ENCODE peak calls at places on chromosomes 6 and 20, in seven cellular contexts. H is Calu3, B is Panc1, Z is GM13976, M is GM10248, X is B cell, P is fibroblast of pulmonary artery. E is an unnamed sample.
A peak's percentile ranks its signal among the peaks of the same experiment; 100 is the strongest.

GRCh38 chr20:64107736-64108457 is 532 bp upstream of the NPBWR2 start:
- DNase-seq in B (no peak), H (no peak), M (peak; percentile 66), Z (peak; percentile 72), P (no peak), X (peak; percentile 65), E (peak; percentile 68)

GRCh38 chr20:41457173-41457857 is 90.7 kb upstream of the EMILIN3 start:
- DNase-seq in P (no peak), Z (no peak), X (no peak), B (no peak), H (no peak), M (no peak), E (no peak)

GRCh38 chr6:90691823-90692222 is 105.0 kb upstream of the MAP3K7 start:
- DNase-seq in M (no peak), B (no peak), X (no peak), Z (no peak), H (peak; percentile 3), P (no peak), E (no peak)

GRCh38 chr6:72554203-72554564 is 67.7 kb upstream of the KCNQ5 start:
- DNase-seq in B (peak; percentile 68), X (no peak), M (no peak), P (peak; percentile 58), H (no peak), Z (no peak), E (no peak)

GRCh38 chr6:45494734-45495133 is 117.0 kb upstream of the SUPT3H start:
- DNase-seq in M (no peak), Z (no peak), B (no peak), P (no peak), X (no peak), H (no peak), E (no peak)

GRCh38 chr6:137043710-137044365 is 927 bp downstream of the IL20RA start:
- DNase-seq in M (peak; percentile 43), X (peak; percentile 39), Z (peak; percentile 48), H (no peak), B (peak; percentile 4), P (peak; percentile 43), E (peak; percentile 53)

GRCh38 chr6:5695260-5696245 is 311.2 kb downstream of the NRN1 start:
- DNase-seq in P (peak; percentile 27), M (no peak), H (no peak), Z (no peak), B (no peak), X (no peak), E (no peak)

GRCh38 chr6:142242269-142242668 is 59.5 kb upstream of the ADGRG6 start:
- DNase-seq in Z (no peak), B (no peak), M (no peak), X (no peak), H (no peak), P (peak; percentile 34), E (no peak)

GRCh38 chr6:89045585-89045984 is 35.0 kb upstream of the PNRC1 start:
- DNase-seq in Z (no peak), X (no peak), B (no peak), M (no peak), P (no peak), H (no peak), E (no peak)

GRCh38 chr6:72321741-72322140 is 300.1 kb upstream of the KCNQ5 start:
- DNase-seq in X (no peak), P (peak; percentile 31), M (no peak), H (no peak), B (no peak), Z (no peak), E (no peak)

GRCh38 chr6:80639243-80639642 is 532.8 kb downstream of the BCKDHB start:
- DNase-seq in Z (no peak), X (no peak), M (no peak), B (no peak), H (no peak), P (peak; percentile 25), E (no peak)

GRCh38 chr6:161963634-161964244 is 689.9 kb upstream of the AGPAT4 start:
- DNase-seq in M (no peak), H (no peak), X (no peak), P (no peak), B (no peak), Z (no peak), E (no peak)

GRCh38 chr20:36754656-36755222 is 8.8 kb upstream of the NDRG3 start:
- DNase-seq in Z (peak; percentile 49), P (peak; percentile 85), M (peak; percentile 50), X (peak; percentile 58), B (peak; percentile 78), H (peak; percentile 65), E (peak; percentile 56)

GRCh38 chr6:170225852-170226417 is 64.9 kb downstream of the DLL1 start:
- DNase-seq in Z (no peak), H (no peak), M (no peak), B (no peak), P (no peak), X (no peak), E (no peak)

GRCh38 chr6:158026054-158026900 is 44.6 kb downstream of the SYNJ2 start:
- DNase-seq in M (peak; percentile 80), P (peak; percentile 99), B (no peak), H (peak; percentile 93), Z (peak; percentile 84), X (peak; percentile 79), E (peak; percentile 73)

GRCh38 chr6:118509009-118509617 is 39.0 kb upstream of the PLN start:
- DNase-seq in M (no peak), P (peak; percentile 63), X (no peak), H (peak; percentile 34), B (peak; percentile 32), Z (no peak), E (peak; percentile 13)

GRCh38 chr6:158972241-158973233 is 27.5 kb downstream of the RSPH3 start:
- DNase-seq in X (peak; percentile 70), B (peak; percentile 35), M (peak; percentile 47), Z (peak; percentile 53), P (peak; percentile 81), H (no peak), E (peak; percentile 52)

GRCh38 chr6:15234068-15234758 is 11.7 kb upstream of the JARID2 start:
- DNase-seq in X (no peak), H (no peak), P (no peak), B (no peak), Z (no peak), M (no peak), E (no peak)

GRCh38 chr6:105940990-105941389 is 145.1 kb upstream of the PRDM1 start:
- DNase-seq in H (no peak), M (no peak), P (no peak), Z (no peak), X (no peak), B (no peak), E (no peak)

DNA sequence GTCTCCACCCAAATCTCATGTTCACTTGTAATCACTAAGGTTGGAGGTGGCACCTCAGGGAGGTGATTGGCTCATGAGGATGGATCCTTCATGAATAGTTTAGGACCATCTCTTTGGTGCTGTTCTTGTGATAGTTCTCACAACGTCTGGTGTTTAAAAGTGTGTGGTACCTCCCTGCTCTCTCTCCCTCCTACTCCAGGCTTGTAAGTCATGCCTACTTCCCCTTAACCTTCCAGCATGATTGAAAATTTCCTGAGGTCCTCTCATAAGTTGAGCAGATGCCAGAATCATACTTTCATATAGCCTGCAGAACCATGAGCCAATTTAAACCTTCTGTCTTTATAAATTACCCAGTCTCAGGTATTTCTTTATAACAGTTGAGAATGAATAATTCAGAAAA is 16.6 kb downstream of the HLA-A start:
- DNase-seq in M (no peak), Z (no peak), X (no peak), H (no peak), P (no peak), B (no peak), E (no peak)
- TF ChIP-seq CTCF in M (no peak), Z (no peak), X (no peak), H (no peak), P (no peak), B (no peak), E (no peak)

DNA sequence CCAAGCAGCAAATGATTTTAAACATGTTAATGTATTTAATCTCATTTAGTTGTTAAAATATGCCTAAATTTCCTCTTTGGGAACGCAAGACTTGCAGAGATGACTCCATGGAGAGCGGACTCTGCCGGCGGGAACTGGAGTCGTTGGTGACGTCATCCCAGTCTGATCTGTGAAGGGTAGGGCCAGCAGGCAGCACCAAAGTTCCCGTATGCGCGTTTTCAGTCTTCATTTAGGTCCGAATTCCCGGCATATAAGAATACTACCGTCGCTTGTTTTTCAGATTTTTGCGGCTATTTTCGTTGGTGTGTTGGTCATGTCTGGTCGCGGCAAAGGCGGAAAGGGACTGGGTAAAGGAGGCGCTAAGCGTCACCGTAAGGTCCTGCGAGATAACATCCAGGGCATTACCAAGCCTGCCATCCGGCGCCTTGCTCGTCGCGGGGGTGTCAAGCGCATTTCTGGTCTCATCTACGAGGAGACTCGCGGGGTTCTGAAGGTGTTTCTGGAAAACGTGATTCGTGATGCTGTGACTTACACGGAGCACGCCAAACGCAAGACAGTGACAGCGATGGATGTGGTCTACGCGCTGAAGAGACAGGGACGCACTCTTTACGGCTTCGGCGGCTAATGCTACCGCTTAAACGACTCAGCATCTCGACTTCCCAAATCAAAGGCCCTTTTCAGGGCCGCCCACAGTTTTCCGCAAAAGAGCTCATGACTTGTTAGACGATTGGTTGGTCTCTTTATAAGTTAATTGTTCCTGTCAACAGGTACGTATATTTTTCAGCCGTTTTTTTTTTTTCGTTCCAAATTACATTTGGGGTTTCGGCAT is 117.3 kb downstream of the HFE start:
- DNase-seq in H (peak; percentile 94), P (peak; percentile 99), B (peak; percentile 98), X (peak; percentile 93), Z (peak; percentile 83), M (peak; percentile 84), E (peak; percentile 78)
- TF ChIP-seq CTCF in H (no peak), P (peak; percentile 31), B (peak; percentile 30), X (no peak), Z (peak; percentile 9), M (peak; percentile 22), E (no peak)

GRCh38 chr6:155406801-155407200 is 48.8 kb downstream of the NOX3 start:
- DNase-seq in M (no peak), X (no peak), Z (no peak), P (no peak), B (no peak), H (no peak), E (no peak)
- TF ChIP-seq CTCF in M (no peak), X (no peak), Z (no peak), P (no peak), B (peak; percentile 11), H (no peak), E (no peak)

GRCh38 chr6:139644821-139645220 is 270.4 kb upstream of the CITED2 start:
- DNase-seq in M (no peak), B (no peak), H (no peak), Z (no peak), P (peak; percentile 54), X (no peak), E (no peak)
- TF ChIP-seq CTCF in M (no peak), B (no peak), H (no peak), Z (no peak), P (no peak), X (no peak), E (no peak)

DNA sequence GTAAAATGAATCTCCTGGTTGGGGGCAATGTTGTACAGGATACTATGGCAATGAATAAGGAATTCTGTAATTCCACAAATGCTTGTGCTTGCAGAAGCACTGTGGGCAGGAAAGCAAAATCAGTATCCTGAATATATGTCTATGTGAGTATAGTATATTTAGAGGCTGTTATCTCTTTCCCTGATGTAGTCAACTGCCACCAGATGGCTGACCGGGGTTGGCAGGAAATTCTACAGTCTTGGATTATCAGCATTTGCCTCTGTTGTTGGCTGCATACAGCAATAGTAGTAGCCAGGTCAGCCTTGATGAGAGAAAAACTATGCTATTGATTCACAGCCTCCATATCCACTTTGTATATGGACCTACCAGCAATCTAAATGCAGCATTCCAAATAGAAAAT is 425.1 kb upstream of the JAG1 start:
- DNase-seq in Z (no peak), P (no peak), H (peak; percentile 22), M (no peak), X (no peak), B (no peak), E (no peak)
- TF ChIP-seq CTCF in Z (no peak), P (peak; percentile 16), H (no peak), M (no peak), X (no peak), B (no peak), E (no peak)

E was measured in GM20000.